ENCODE peak calls at places on chromosomes 6 and 20, in six cellular contexts. F is gastrocnemius medialis, D is heart left ventricle, N is IMR-90, O is upper lobe of left lung, U is K562. P is an unnamed sample. For H3K36me3 and H3K9me3, the result is how much of the 10 kb centered on the place peaks cover.

GRCh38 chr6:139863964-139864363 is 489.5 kb upstream of the CITED2 start:
- ATAC-seq in F (no peak), D (no peak), N (no peak), O (no peak), U (no peak), P (no peak)

GRCh38 chr6:125114248-125114858 is 39.2 kb upstream of the TPD52L1 start:
- ATAC-seq in F (no peak), D (no peak), N (peak), O (no peak), U (peak), P (no peak)

GRCh38 chr20:64051532-64052325 is 2.3 kb upstream of the SOX18 start:
- ATAC-seq in F (peak), D (peak), N (no peak), O (peak), U (no peak), P (peak)

GRCh38 chr6:130212215-130212874 is 10.4 kb downstream of the SAMD3 start:
- ATAC-seq in F (no peak), D (no peak), N (no peak), O (no peak), U (no peak), P (no peak)

GRCh38 chr20:53752971-53753879 is 159.6 kb upstream of the ZNF217 start:
- ATAC-seq in F (no peak), D (no peak), N (peak), O (no peak), U (peak), P (no peak)

GRCh38 chr6:170025341-170026271 is 265.3 kb downstream of the DLL1 start:
- ATAC-seq in F (no peak), D (no peak), N (no peak), O (no peak), U (no peak), P (no peak)

GRCh38 chr20:19114410-19114809 is 98.0 kb upstream of the SLC24A3 start:
- ATAC-seq in F (no peak), D (no peak), N (no peak), O (no peak), U (no peak), P (no peak)

GRCh38 chr20:42886046-42886445 is 303.7 kb downstream of the PTPRT start:
- ATAC-seq in F (no peak), D (no peak), N (no peak), O (no peak), U (no peak), P (no peak)

GRCh38 chr6:37170273-37171140 is 555 bp downstream of the PIM1 start:
- ATAC-seq in F (peak), D (no peak), N (peak), O (no peak), U (peak), P (peak)

GRCh38 chr20:57601211-57601570 is 19.0 kb downstream of the ZBP1 start:
- ATAC-seq in F (no peak), D (no peak), N (no peak), O (no peak), U (no peak), P (no peak)

GRCh38 chr20:38316341-38316740 is 12.4 kb downstream of the BPI start:
- ATAC-seq in F (no peak), D (no peak), N (no peak), O (no peak), U (no peak), P (no peak)

GRCh38 chr20:62474585-62475026 is 1.2 kb downstream of the GATA5 start:
- ATAC-seq in F (no peak), D (no peak), N (no peak), O (no peak), U (no peak), P (no peak)

GRCh38 chr6:89081129-89081422 is 525 bp downstream of the PNRC1 start:
- ATAC-seq in F (peak), D (no peak), N (peak), O (no peak), U (peak), P (no peak)

GRCh38 chr6:41092421-41093140 is 19.8 kb downstream of the NFYA start:
- ATAC-seq in F (no peak), D (no peak), N (peak), O (no peak), U (peak), P (no peak)

GRCh38 chr20:10643560-10643873 is 30.3 kb downstream of the JAG1 start:
- ATAC-seq in F (no peak), D (no peak), N (no peak), O (no peak), U (no peak), P (no peak)
- H3K36me3 ChIP-seq in F (under half), D (half or more), N (half or more), O (half or more), U (under half), P (under half)

GRCh38 chr6:15312500-15312899 is 66.6 kb downstream of the JARID2 start:
- ATAC-seq in F (no peak), D (no peak), N (peak), O (no peak), U (no peak), P (no peak)

GRCh38 chr6:15309611-15310283 is 63.9 kb downstream of the JARID2 start:
- ATAC-seq in F (no peak), D (no peak), N (no peak), O (no peak), U (no peak), P (no peak)

GRCh38 chr6:15310680-15311079 is 64.8 kb downstream of the JARID2 start:
- ATAC-seq in F (peak), D (no peak), N (no peak), O (no peak), U (no peak), P (no peak)

GRCh38 chr6:15316754-15317153 is 70.9 kb downstream of the JARID2 start:
- ATAC-seq in F (no peak), D (no peak), N (no peak), O (no peak), U (no peak), P (no peak)

DNA sequence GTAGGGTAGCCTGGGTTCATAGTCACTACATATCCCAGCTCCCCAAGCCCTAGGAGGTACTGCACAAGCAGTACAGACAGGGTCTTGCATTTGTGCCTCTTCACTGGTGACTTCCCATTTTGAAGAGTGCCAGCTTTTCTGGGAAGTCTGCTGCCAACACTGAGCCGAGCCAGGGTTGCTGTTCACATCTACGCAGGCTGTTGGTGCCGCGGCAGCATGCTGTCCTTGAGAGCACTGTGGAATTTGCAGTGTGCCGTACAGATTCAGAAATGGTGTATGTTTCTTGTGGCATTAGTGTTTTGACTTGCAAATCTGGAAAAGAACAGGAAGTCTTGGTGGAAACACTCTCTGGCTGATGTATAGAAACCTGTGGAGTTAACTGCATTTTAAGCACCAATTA is 67.5 kb downstream of the JARID2 start:
- ATAC-seq in F (peak), D (peak), N (no peak), O (peak), U (peak), P (no peak)
- TF ChIP-seq POLR2A in F (no peak), D (no peak), N (no peak), O (no peak), U (no peak), P (no peak)

GRCh38 chr6:122996797-122997520 is 924 bp downstream of the CLVS2 start:
- ATAC-seq in F (no peak), D (no peak), N (no peak), O (no peak), U (no peak), P (no peak)

GRCh38 chr6:122997541-122998150 is 1.6 kb downstream of the CLVS2 start:
- ATAC-seq in F (no peak), D (no peak), N (no peak), O (no peak), U (no peak), P (no peak)

GRCh38 chr6:122998403-122998965 is 2.4 kb downstream of the CLVS2 start:
- ATAC-seq in F (no peak), D (no peak), N (no peak), O (no peak), U (no peak), P (no peak)

GRCh38 chr6:123001540-123001939 is 5.5 kb downstream of the CLVS2 start:
- ATAC-seq in F (no peak), D (no peak), N (no peak), O (no peak), U (no peak), P (no peak)

GRCh38 chr6:123000244-123000770 is 4.3 kb downstream of the CLVS2 start:
- ATAC-seq in F (no peak), D (no peak), N (no peak), O (no peak), U (no peak), P (no peak)
- H3K9me3 ChIP-seq in F (under half), D (under half), N (under half), O (under half), U (under half), P (under half)

DNA sequence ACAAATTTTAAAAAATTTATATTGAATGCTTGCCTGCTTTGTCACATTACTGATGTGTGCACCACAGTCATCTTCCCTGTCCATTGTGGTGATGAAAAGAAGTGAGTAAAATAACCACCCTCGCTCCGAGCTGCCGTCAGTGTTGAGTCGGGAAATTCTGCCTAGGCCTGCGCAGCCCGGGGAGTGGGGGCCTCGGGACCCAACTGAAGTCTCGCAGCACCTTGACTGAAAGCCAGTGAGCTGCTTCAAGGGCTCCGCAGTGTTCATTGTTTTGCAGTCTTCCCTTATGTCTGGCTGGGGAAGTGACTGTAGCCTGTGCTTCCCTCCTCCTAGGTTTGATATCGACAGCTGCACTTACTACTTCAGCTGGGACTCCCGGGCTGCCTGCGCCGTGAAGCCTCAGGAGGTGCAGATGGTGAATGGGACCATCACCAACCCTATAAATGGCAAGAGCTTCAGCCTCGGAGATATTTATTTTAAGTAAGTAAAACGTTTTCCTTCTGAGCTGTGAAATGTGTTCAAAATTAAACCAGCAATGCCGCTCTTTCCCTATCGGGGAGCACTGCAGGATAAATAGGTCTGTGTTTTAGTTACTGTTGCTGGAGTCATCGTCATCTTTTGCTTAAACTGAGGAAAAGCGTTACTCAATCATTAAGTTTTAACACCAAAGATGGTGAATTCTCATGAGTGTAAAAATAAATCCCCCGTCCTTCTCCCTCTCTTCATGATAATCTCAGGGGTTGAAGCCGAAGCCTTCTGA is 32.7 kb upstream of the SLC22A1 start:
- ATAC-seq in F (no peak), D (no peak), N (peak), O (no peak), U (no peak), P (peak)
- H3K36me3 ChIP-seq in F (half or more), D (half or more), N (half or more), O (half or more), U (half or more), P (half or more)

DNA sequence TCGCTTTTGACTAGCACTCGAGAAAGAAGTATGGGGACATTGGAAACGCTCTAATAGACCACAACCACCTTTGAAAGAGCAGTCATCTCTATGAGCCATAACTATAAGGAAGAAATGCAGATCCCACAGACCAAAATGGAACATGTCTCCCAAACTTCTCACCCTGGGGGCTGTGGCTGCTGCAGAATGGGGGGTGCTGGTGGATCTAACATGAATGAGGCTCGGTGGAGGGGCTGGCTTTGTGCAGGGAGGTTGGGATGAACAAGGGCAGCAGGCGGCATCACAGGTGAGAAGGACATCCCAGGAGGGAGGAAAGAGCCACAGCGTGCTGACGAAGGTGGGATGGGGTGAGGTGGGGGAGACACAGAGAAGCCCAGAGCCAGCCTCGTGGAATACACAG is 10.5 kb upstream of the CCR6 start:
- ATAC-seq in F (no peak), D (no peak), N (no peak), O (no peak), U (no peak), P (no peak)
- TF ChIP-seq POLR2A in F (no peak), D (no peak), N (no peak), O (no peak), U (no peak), P (no peak)